ENCODE peak calls at places on chromosomes 5 and 9, in four cellular contexts. P, G, Q and Z are unnamed samples.

GRCh38 chr5:176170084-176170483 is 68.1 kb upstream of the SIMC1 start:
- DNase-seq in P (no peak), G (no peak), Q (no peak), Z (no peak)

GRCh38 chr5:56319281-56320242 is 86.4 kb upstream of the ANKRD55 start:
- DNase-seq in P (peak), G (no peak), Q (peak), Z (no peak)

GRCh38 chr5:89313044-89313443 is 430.1 kb upstream of the MEF2C start:
- DNase-seq in P (no peak), G (no peak), Q (peak), Z (no peak)

GRCh38 chr5:172871982-172872381 is 37.9 kb downstream of the ERGIC1 start:
- DNase-seq in P (no peak), G (no peak), Q (no peak), Z (no peak)

GRCh38 chr5:40410231-40410861 is 269.4 kb upstream of the PTGER4 start:
- DNase-seq in P (no peak), G (peak), Q (peak), Z (no peak)

GRCh38 chr9:110116543-110116885 is 91.4 kb downstream of the C9orf152 start:
- DNase-seq in P (no peak), G (no peak), Q (peak), Z (no peak)

GRCh38 chr5:133389066-133389590 is 223.2 kb downstream of the FSTL4 start:
- DNase-seq in P (no peak), G (no peak), Q (no peak), Z (no peak)

GRCh38 chr9:131669234-131670172 is 70.4 kb downstream of the RAPGEF1 start:
- DNase-seq in P (no peak), G (no peak), Q (no peak), Z (no peak)

DNA sequence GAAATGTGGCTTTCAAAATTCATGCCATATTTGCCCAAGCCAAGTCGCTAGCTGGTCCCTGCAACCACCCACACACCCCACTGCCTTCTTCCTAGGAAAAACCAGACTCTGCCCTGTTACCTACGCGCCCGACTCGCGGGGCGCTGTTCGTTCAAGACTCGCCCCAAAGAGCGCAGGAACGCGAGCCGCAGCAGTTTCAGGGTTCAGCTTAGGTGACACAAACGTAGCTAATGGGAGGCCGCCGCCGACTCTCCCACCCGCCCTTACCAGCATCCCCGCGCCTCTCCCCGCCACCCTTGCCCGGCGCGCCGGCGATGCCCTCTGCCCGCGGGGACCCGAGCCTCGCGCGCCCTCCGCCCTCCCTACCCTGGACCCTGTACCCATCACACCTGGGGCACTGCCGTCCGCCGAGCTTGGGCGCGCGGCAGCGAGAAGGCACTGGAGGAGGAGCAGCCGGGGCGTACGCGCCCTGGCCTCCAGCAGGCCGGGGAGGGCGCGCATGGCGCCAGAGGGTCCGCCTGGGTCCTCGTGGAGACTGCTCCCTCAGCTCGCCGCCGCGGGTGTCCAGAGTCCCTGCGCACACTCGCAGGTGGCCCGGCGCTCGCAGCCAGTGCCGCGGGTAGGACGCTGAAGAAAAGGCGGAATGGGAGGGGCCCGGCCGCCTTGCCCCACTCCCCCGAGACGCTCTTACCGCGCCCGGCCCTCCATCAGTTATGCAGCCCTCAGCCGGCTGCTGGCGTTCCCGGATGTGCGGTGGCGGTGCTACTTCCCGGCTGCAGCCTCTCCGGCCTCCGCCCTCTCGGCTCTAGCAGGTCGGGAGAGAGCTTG is at the start of gene EMB:
- DNase-seq in P (peak), G (peak), Q (peak), Z (peak)
- TF ChIP-seq CTCF in P (no peak), G (peak), Q (no peak), Z (peak)

DNA sequence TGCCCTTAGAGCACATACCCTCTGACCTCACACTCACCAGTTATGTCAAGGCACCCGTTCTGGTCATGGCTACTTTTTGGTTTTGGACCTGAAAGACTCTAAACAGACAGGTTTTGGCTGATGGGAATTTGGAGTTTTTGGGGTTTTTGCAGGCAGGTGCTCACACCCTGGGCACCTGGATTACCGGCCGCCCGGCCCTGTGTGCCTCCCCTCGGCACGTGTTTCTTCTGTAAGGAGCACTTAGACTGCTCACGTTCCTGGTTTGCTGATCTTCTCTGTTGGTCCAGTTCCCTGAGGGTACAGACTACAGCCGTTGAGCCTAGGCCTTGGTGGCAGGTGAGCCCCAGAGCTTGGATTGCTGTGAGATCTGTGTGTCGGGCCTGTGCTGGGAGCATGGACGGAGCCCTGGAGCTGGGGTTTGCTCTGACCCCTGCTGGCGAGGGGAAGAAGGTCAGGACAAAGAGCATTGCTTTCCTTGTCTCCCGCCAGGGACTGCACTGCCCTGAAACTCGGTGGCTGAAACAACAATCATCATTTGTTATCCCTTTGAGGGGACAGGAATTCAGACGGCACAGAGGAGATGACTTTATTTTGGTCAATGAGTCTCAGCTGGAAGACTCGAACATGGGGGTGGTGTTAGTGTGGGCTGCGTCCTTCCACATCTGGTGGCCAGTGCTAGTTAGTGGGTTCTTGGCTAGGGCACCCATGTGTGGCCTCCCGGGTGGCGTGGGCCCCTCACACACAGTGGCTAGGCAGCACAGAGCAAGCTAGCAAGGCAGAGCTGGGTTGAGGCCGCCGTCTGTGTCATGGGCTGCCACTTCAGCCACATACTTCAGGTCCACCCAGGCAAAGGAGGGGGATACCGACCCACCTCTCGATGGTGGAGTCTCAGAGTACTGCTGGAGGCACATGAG is 76.4 kb downstream of the EHMT1 start:
- DNase-seq in P (peak), G (peak), Q (no peak), Z (peak)
- TF ChIP-seq CTCF in P (peak), G (peak), Q (peak), Z (peak)

DNA sequence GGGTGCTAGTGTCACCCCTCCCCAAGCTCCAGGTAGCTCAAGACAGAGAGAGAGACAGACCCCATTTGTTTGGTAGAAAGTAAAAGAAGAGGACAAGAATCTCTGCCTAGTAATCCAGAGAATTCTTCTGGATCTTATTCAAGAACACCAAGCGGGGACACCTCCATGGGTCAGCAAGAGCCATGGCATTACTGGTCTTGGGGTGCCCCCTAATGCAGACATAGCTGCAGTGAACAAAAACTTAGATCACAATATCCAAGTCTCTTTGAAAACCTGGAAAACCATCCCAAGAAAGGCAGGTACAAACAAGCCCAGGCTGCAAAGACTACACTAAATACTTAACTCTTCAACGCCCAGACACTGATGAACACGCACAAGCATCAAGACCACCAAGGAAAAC is 29.9 kb upstream of the PDE4D start:
- DNase-seq in P (no peak), G (no peak), Q (peak), Z (no peak)
- TF ChIP-seq CTCF in P (peak), G (no peak), Q (peak), Z (no peak)

DNA sequence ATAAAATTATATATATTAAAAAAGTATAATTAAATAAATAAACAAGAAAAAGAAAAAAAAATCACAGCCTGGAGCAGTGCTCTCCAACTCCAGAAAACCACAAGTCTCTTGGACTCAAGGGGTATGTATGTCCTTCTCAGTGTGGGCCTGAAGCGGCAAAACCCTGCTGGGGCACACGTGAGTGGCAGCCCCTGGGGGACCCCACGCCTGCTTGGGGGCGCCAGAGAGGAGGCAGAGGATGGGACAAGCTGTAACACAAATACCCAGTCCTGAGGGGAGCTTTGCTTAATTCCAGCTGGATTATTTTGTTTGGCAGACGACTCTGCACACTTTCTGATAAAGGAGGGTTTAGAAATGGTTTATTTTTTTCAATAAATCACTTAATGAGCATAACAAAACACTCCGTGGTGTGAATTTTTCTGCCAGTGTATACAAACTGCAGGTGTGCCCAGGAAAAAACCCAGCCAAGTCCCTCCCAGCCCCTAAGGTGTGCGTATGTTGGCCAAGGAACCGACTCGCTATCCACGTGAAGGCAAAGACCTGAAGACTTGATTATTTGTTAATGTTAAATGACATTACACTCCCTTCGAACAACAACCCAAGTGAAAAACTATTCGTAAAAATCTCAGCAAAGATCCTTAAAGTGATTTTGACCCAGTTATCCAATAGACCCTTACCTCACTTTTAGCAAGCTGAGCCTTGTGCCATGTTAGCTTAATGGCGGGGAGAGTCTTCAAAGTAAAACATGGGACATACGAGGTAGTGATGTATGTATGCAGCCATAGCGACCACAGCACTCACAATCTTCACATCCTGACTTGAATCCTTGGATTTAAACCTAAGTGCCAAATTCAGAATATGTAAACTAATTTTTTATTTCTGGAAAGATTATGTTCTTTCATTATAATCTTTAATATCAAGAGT is 32.9 kb downstream of the ANKH start:
- DNase-seq in P (no peak), G (no peak), Q (no peak), Z (no peak)
- TF ChIP-seq CTCF in P (no peak), G (no peak), Q (no peak), Z (no peak)

DNA sequence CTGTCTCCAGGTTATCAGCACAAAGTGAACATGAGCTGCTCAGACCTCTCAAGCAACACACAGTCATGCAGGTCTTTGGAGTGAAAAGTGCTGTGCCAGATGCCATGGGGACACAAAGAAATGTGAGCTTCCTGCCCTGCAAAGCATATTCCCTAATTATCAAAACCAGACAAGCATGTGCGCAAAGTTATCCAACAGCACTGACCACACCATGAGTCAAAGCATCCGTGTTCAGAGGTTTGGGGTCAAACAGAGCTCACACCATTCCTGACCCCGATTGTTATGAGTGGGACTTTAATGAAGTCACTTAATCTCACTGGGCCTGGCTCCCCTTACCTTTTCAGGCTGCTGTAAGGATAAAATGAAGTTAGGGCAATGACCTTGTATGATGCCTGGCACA is 138.5 kb downstream of the SLIT3 start:
- DNase-seq in P (no peak), G (no peak), Q (peak), Z (no peak)
- TF ChIP-seq CTCF in P (no peak), G (no peak), Q (no peak), Z (no peak)

GRCh38 chr9:22008662-22009562 is at the start of gene CDKN2B:
- DNase-seq in P (peak), G (peak), Q (peak), Z (peak)

GRCh38 chr9:22009563-22009867 is 410 bp upstream of the CDKN2B start:
- DNase-seq in P (no peak), G (no peak), Q (no peak), Z (no peak)

GRCh38 chr9:22005700-22006605 is 3.2 kb downstream of the CDKN2B start:
- DNase-seq in P (peak), G (no peak), Q (peak), Z (no peak)

GRCh38 chr9:22002038-22002437 is 7.1 kb downstream of the CDKN2B start:
- DNase-seq in P (no peak), G (no peak), Q (no peak), Z (no peak)

GRCh38 chr9:22005083-22005699 is 3.9 kb downstream of the CDKN2B start:
- DNase-seq in P (peak), G (no peak), Q (peak), Z (no peak)
- TF ChIP-seq CTCF in P (peak), G (no peak), Q (peak), Z (no peak)

GRCh38 chr5:142149363-142149762 is 40.8 kb downstream of the NDFIP1 start:
- DNase-seq in P (no peak), G (no peak), Q (no peak), Z (no peak)

GRCh38 chr5:142145106-142145900 is 36.7 kb downstream of the NDFIP1 start:
- DNase-seq in P (peak), G (peak), Q (peak), Z (peak)

GRCh38 chr5:142141463-142141862 is 32.9 kb downstream of the NDFIP1 start:
- DNase-seq in P (no peak), G (no peak), Q (no peak), Z (no peak)

DNA sequence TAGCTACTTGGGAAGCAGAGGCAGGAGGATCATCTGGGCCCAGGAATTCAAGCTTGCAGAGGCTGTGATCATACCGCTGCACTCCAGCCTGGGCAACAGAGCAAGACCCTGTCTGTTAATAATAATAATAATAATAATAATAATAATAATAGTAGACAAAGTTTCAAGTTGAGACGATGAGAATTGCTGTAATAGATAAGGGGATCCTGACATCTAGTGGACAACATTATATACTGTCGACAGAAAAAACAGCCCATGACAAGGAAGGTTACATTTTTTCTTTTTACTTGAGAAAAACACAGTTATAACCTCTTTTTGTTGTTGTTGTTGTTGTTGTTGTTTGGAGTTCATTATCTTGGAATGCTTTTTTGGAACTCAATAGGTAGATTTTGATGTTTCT is 35.3 kb downstream of the NDFIP1 start:
- DNase-seq in P (no peak), G (peak), Q (no peak), Z (no peak)
- TF ChIP-seq CTCF in P (peak), G (peak), Q (peak), Z (peak)